ENCODE peak calls at places on chromosome 20, in seven cellular contexts. One of them, this sample, is unnamed.
A peak's percentile ranks its signal among the peaks of the same experiment; 100 is the strongest.

GRCh38 chr20:41956316-41957050 is 338.3 kb upstream of the CHD6 start:
- DNase-seq in stimulated activated naive B cell treated with anti-CD40 and anti-IgM and Interleukin-4, amounts not matched to agents 10 μg/mL and 1 μg/mL and 100 μg/mL, for 72 hours: no peak
- DNase-seq in GM04504: no peak
- DNase-seq in activated naive CD8-positive, alpha-beta T cell treated with anti-CD3 and anti-CD28 coated beads, Interleukin-2, amount 50 U/mL, for 24 hours: no peak
- DNase-seq in fibroblast of the aortic adventitia: no peak
- DNase-seq in fibroblast of mammary gland: peak; percentile 1
- DNase-seq in lower leg skin: no peak
- DNase-seq in this sample: no peak

GRCh38 chr20:63084563-63084927 is 77.8 kb upstream of the BHLHE23 start:
- DNase-seq in stimulated activated naive B cell treated with anti-CD40 and anti-IgM and Interleukin-4, amounts not matched to agents 10 μg/mL and 1 μg/mL and 100 μg/mL, for 72 hours: no peak
- DNase-seq in GM04504: no peak
- DNase-seq in activated naive CD8-positive, alpha-beta T cell treated with anti-CD3 and anti-CD28 coated beads, Interleukin-2, amount 50 U/mL, for 24 hours: no peak
- DNase-seq in fibroblast of the aortic adventitia: no peak
- DNase-seq in fibroblast of mammary gland: no peak
- DNase-seq in lower leg skin: no peak
- DNase-seq in this sample: no peak

GRCh38 chr20:49392745-49393144 is 89.7 kb downstream of the KCNB1 start:
- DNase-seq in stimulated activated naive B cell treated with anti-CD40 and anti-IgM and Interleukin-4, amounts not matched to agents 10 μg/mL and 1 μg/mL and 100 μg/mL, for 72 hours: no peak
- DNase-seq in GM04504: no peak
- DNase-seq in activated naive CD8-positive, alpha-beta T cell treated with anti-CD3 and anti-CD28 coated beads, Interleukin-2, amount 50 U/mL, for 24 hours: no peak
- DNase-seq in fibroblast of the aortic adventitia: no peak
- DNase-seq in fibroblast of mammary gland: no peak
- DNase-seq in lower leg skin: no peak
- DNase-seq in this sample: no peak

GRCh38 chr20:371755-372542 is 8.6 kb upstream of the TRIB3 start:
- DNase-seq in stimulated activated naive B cell treated with anti-CD40 and anti-IgM and Interleukin-4, amounts not matched to agents 10 μg/mL and 1 μg/mL and 100 μg/mL, for 72 hours: no peak
- DNase-seq in GM04504: peak; percentile 88
- DNase-seq in activated naive CD8-positive, alpha-beta T cell treated with anti-CD3 and anti-CD28 coated beads, Interleukin-2, amount 50 U/mL, for 24 hours: no peak
- DNase-seq in fibroblast of the aortic adventitia: peak; percentile 96
- DNase-seq in fibroblast of mammary gland: peak; percentile 79
- DNase-seq in lower leg skin: no peak
- DNase-seq in this sample: no peak

GRCh38 chr20:31569163-31570020 is 35.7 kb upstream of the ID1 start:
- DNase-seq in stimulated activated naive B cell treated with anti-CD40 and anti-IgM and Interleukin-4, amounts not matched to agents 10 μg/mL and 1 μg/mL and 100 μg/mL, for 72 hours: peak; percentile 47
- DNase-seq in GM04504: no peak
- DNase-seq in activated naive CD8-positive, alpha-beta T cell treated with anti-CD3 and anti-CD28 coated beads, Interleukin-2, amount 50 U/mL, for 24 hours: peak; percentile 78
- DNase-seq in fibroblast of the aortic adventitia: peak; percentile 57
- DNase-seq in fibroblast of mammary gland: peak; percentile 59
- DNase-seq in lower leg skin: no peak
- DNase-seq in this sample: peak; percentile 22

GRCh38 chr20:57178582-57179112 is 87.8 kb downstream of the BMP7 start:
- DNase-seq in stimulated activated naive B cell treated with anti-CD40 and anti-IgM and Interleukin-4, amounts not matched to agents 10 μg/mL and 1 μg/mL and 100 μg/mL, for 72 hours: no peak
- DNase-seq in GM04504: no peak
- DNase-seq in activated naive CD8-positive, alpha-beta T cell treated with anti-CD3 and anti-CD28 coated beads, Interleukin-2, amount 50 U/mL, for 24 hours: no peak
- DNase-seq in fibroblast of the aortic adventitia: no peak
- DNase-seq in fibroblast of mammary gland: no peak
- DNase-seq in lower leg skin: no peak
- DNase-seq in this sample: no peak

GRCh38 chr20:14951707-14952106 is 614.3 kb upstream of the FLRT3 start:
- DNase-seq in stimulated activated naive B cell treated with anti-CD40 and anti-IgM and Interleukin-4, amounts not matched to agents 10 μg/mL and 1 μg/mL and 100 μg/mL, for 72 hours: no peak
- DNase-seq in GM04504: peak; percentile 46
- DNase-seq in activated naive CD8-positive, alpha-beta T cell treated with anti-CD3 and anti-CD28 coated beads, Interleukin-2, amount 50 U/mL, for 24 hours: no peak
- DNase-seq in fibroblast of the aortic adventitia: peak; percentile 46
- DNase-seq in fibroblast of mammary gland: peak; percentile 62
- DNase-seq in lower leg skin: no peak
- DNase-seq in this sample: peak; percentile 24

GRCh38 chr20:51661609-51662178 is 106.5 kb downstream of the ATP9A start:
- DNase-seq in stimulated activated naive B cell treated with anti-CD40 and anti-IgM and Interleukin-4, amounts not matched to agents 10 μg/mL and 1 μg/mL and 100 μg/mL, for 72 hours: no peak
- DNase-seq in GM04504: peak; percentile 28
- DNase-seq in activated naive CD8-positive, alpha-beta T cell treated with anti-CD3 and anti-CD28 coated beads, Interleukin-2, amount 50 U/mL, for 24 hours: peak; percentile 36
- DNase-seq in fibroblast of the aortic adventitia: peak; percentile 52
- DNase-seq in fibroblast of mammary gland: peak; percentile 82
- DNase-seq in lower leg skin: no peak
- DNase-seq in this sample: peak; percentile 48

GRCh38 chr20:22555791-22556564 is 28.4 kb downstream of the FOXA2 start:
- DNase-seq in stimulated activated naive B cell treated with anti-CD40 and anti-IgM and Interleukin-4, amounts not matched to agents 10 μg/mL and 1 μg/mL and 100 μg/mL, for 72 hours: no peak
- DNase-seq in GM04504: no peak
- DNase-seq in activated naive CD8-positive, alpha-beta T cell treated with anti-CD3 and anti-CD28 coated beads, Interleukin-2, amount 50 U/mL, for 24 hours: no peak
- DNase-seq in fibroblast of the aortic adventitia: no peak
- DNase-seq in fibroblast of mammary gland: no peak
- DNase-seq in lower leg skin: no peak
- DNase-seq in this sample: no peak

GRCh38 chr20:53859684-53860083 is 210.7 kb downstream of the BCAS1 start:
- DNase-seq in stimulated activated naive B cell treated with anti-CD40 and anti-IgM and Interleukin-4, amounts not matched to agents 10 μg/mL and 1 μg/mL and 100 μg/mL, for 72 hours: no peak
- DNase-seq in GM04504: no peak
- DNase-seq in activated naive CD8-positive, alpha-beta T cell treated with anti-CD3 and anti-CD28 coated beads, Interleukin-2, amount 50 U/mL, for 24 hours: no peak
- DNase-seq in fibroblast of the aortic adventitia: peak; percentile 61
- DNase-seq in fibroblast of mammary gland: peak; percentile 66
- DNase-seq in lower leg skin: peak; percentile 42
- DNase-seq in this sample: no peak

GRCh38 chr20:63532449-63532971 is 4.7 kb downstream of the PTK6 start:
- DNase-seq in stimulated activated naive B cell treated with anti-CD40 and anti-IgM and Interleukin-4, amounts not matched to agents 10 μg/mL and 1 μg/mL and 100 μg/mL, for 72 hours: no peak
- DNase-seq in GM04504: no peak
- DNase-seq in activated naive CD8-positive, alpha-beta T cell treated with anti-CD3 and anti-CD28 coated beads, Interleukin-2, amount 50 U/mL, for 24 hours: no peak
- DNase-seq in fibroblast of the aortic adventitia: no peak
- DNase-seq in fibroblast of mammary gland: no peak
- DNase-seq in lower leg skin: no peak
- DNase-seq in this sample: no peak

GRCh38 chr20:51542033-51542893 is at the start of gene NFATC2:
- DNase-seq in stimulated activated naive B cell treated with anti-CD40 and anti-IgM and Interleukin-4, amounts not matched to agents 10 μg/mL and 1 μg/mL and 100 μg/mL, for 72 hours: peak; percentile 72
- DNase-seq in GM04504: no peak
- DNase-seq in activated naive CD8-positive, alpha-beta T cell treated with anti-CD3 and anti-CD28 coated beads, Interleukin-2, amount 50 U/mL, for 24 hours: peak; percentile 69
- DNase-seq in fibroblast of the aortic adventitia: no peak
- DNase-seq in fibroblast of mammary gland: no peak
- DNase-seq in lower leg skin: no peak
- DNase-seq in this sample: no peak

GRCh38 chr20:17806739-17807441 is 107.1 kb downstream of the BANF2 start:
- DNase-seq in stimulated activated naive B cell treated with anti-CD40 and anti-IgM and Interleukin-4, amounts not matched to agents 10 μg/mL and 1 μg/mL and 100 μg/mL, for 72 hours: no peak
- DNase-seq in GM04504: peak; percentile 50
- DNase-seq in activated naive CD8-positive, alpha-beta T cell treated with anti-CD3 and anti-CD28 coated beads, Interleukin-2, amount 50 U/mL, for 24 hours: no peak
- DNase-seq in fibroblast of the aortic adventitia: peak; percentile 93
- DNase-seq in fibroblast of mammary gland: peak; percentile 85
- DNase-seq in lower leg skin: no peak
- DNase-seq in this sample: no peak

GRCh38 chr20:47173596-47174216 is 182.8 kb downstream of the ZMYND8 start:
- DNase-seq in stimulated activated naive B cell treated with anti-CD40 and anti-IgM and Interleukin-4, amounts not matched to agents 10 μg/mL and 1 μg/mL and 100 μg/mL, for 72 hours: no peak
- DNase-seq in GM04504: no peak
- DNase-seq in activated naive CD8-positive, alpha-beta T cell treated with anti-CD3 and anti-CD28 coated beads, Interleukin-2, amount 50 U/mL, for 24 hours: no peak
- DNase-seq in fibroblast of the aortic adventitia: no peak
- DNase-seq in fibroblast of mammary gland: no peak
- DNase-seq in lower leg skin: no peak
- DNase-seq in this sample: no peak

GRCh38 chr20:17560344-17561074 is 9.4 kb upstream of the DSTN start:
- DNase-seq in stimulated activated naive B cell treated with anti-CD40 and anti-IgM and Interleukin-4, amounts not matched to agents 10 μg/mL and 1 μg/mL and 100 μg/mL, for 72 hours: no peak
- DNase-seq in GM04504: no peak
- DNase-seq in activated naive CD8-positive, alpha-beta T cell treated with anti-CD3 and anti-CD28 coated beads, Interleukin-2, amount 50 U/mL, for 24 hours: peak; percentile 24
- DNase-seq in fibroblast of the aortic adventitia: no peak
- DNase-seq in fibroblast of mammary gland: no peak
- DNase-seq in lower leg skin: no peak
- DNase-seq in this sample: no peak

GRCh38 chr20:50418890-50419642 is 91.1 kb upstream of the PTPN1 start:
- DNase-seq in stimulated activated naive B cell treated with anti-CD40 and anti-IgM and Interleukin-4, amounts not matched to agents 10 μg/mL and 1 μg/mL and 100 μg/mL, for 72 hours: no peak
- DNase-seq in GM04504: no peak
- DNase-seq in activated naive CD8-positive, alpha-beta T cell treated with anti-CD3 and anti-CD28 coated beads, Interleukin-2, amount 50 U/mL, for 24 hours: no peak
- DNase-seq in fibroblast of the aortic adventitia: no peak
- DNase-seq in fibroblast of mammary gland: peak; percentile 56
- DNase-seq in lower leg skin: no peak
- DNase-seq in this sample: no peak

GRCh38 chr20:51569815-51570741 is 27.6 kb upstream of the NFATC2 start:
- DNase-seq in stimulated activated naive B cell treated with anti-CD40 and anti-IgM and Interleukin-4, amounts not matched to agents 10 μg/mL and 1 μg/mL and 100 μg/mL, for 72 hours: no peak
- DNase-seq in GM04504: no peak
- DNase-seq in activated naive CD8-positive, alpha-beta T cell treated with anti-CD3 and anti-CD28 coated beads, Interleukin-2, amount 50 U/mL, for 24 hours: no peak
- DNase-seq in fibroblast of the aortic adventitia: no peak
- DNase-seq in fibroblast of mammary gland: peak; percentile 53
- DNase-seq in lower leg skin: peak; percentile 38
- DNase-seq in this sample: no peak

This sample was measured in T1000.